ENCODE peak calls at places on chromosomes 3 and 15, in nine cellular contexts. Z is BJ, T is AG09309, D is hepatocyte, E is cardiac muscle cell, K is breast epithelium, P is body of pancreas, A is cardiac fibroblast, V is thoracic aorta. B is an unnamed sample.

GRCh38 chr15:98718426-98719168 is 70.3 kb downstream of the IGF1R start:
- DNase-seq in Z (no peak), V (no peak), P (no peak), A (no peak), D (no peak), E (no peak), T (no peak), K (no peak), B (no peak)

GRCh38 chr3:194251891-194252560 is 99.1 kb downstream of the CPN2 start:
- DNase-seq in V (no peak), P (no peak), A (no peak), T (no peak), Z (no peak), K (no peak), E (no peak), D (no peak), B (no peak)

GRCh38 chr3:10810376-10810775 is 5.7 kb upstream of the SLC6A11 start:
- DNase-seq in D (no peak), E (no peak), P (no peak), A (no peak), T (no peak), Z (no peak), V (no peak), K (no peak), B (no peak)

GRCh38 chr3:155948476-155948875 is 78.0 kb downstream of the GMPS start:
- DNase-seq in A (peak; percentile 14), Z (no peak), T (no peak), D (no peak), K (no peak), V (no peak), P (no peak), E (peak; percentile 26), B (no peak)

GRCh38 chr3:172516318-172517214 is 6.7 kb downstream of the TNFSF10 start:
- DNase-seq in P (peak; percentile 80), D (peak; percentile 34), A (peak; percentile 89), T (peak; percentile 66), Z (peak; percentile 46), K (peak; percentile 87), E (peak; percentile 83), V (no peak), B (peak; percentile 88)

GRCh38 chr3:168722091-168722490 is 626.4 kb upstream of the GOLIM4 start:
- DNase-seq in P (no peak), E (no peak), V (no peak), D (no peak), K (no peak), A (no peak), Z (no peak), T (no peak), B (peak; percentile 80)

GRCh38 chr3:106611841-106612240 is 743.0 kb upstream of the CBLB start:
- DNase-seq in D (no peak), T (no peak), A (peak; percentile 85), Z (no peak), P (no peak), E (peak; percentile 71), V (no peak), K (no peak), B (no peak)

GRCh38 chr3:136938334-136938733 is 19.4 kb upstream of the IL20RB start:
- DNase-seq in T (no peak), Z (no peak), P (no peak), V (no peak), K (no peak), D (no peak), A (peak; percentile 69), E (peak; percentile 67), B (no peak)

GRCh38 chr3:140053011-140053702 is 118.2 kb downstream of the CLSTN2 start:
- DNase-seq in K (no peak), T (no peak), D (peak; percentile 47), P (no peak), Z (no peak), A (no peak), E (no peak), V (no peak), B (no peak)

GRCh38 chr15:77538011-77538410 is 94.7 kb downstream of the LINGO1 start:
- DNase-seq in Z (no peak), D (no peak), P (no peak), E (no peak), T (no peak), V (no peak), A (no peak), K (no peak), B (no peak)

GRCh38 chr3:30397030-30397429 is 209.4 kb upstream of the TGFBR2 start:
- DNase-seq in K (no peak), P (no peak), Z (no peak), D (no peak), E (no peak), T (no peak), V (no peak), A (no peak), B (no peak)

GRCh38 chr3:123331006-123331405 is 117.9 kb downstream of the ADCY5 start:
- DNase-seq in D (no peak), P (peak; percentile 7), E (peak; percentile 25), V (no peak), T (no peak), K (no peak), Z (no peak), A (no peak), B (no peak)

DNA sequence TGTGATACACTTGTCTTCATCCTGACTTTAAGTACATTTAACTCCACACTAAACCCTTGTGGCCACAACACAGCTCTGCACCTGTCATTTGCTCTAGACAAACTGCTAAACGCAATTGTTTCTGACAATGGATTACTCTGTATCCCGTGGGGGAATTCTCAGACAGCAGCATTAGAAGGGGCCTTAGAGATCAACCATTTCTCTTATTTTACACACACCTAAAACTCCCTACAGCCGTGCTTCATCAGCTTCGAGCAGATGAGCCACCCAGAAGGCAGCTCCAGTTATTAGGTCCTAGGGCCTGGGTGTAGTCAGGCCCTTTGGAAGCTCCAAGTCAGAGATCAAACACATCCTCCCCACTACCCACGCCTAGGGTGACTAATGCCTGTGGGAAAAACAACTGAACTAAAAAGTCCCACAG is 1.3 kb upstream of the IL12A start:
- DNase-seq in T (no peak), D (no peak), Z (no peak), V (no peak), A (peak; percentile 23), K (no peak), P (no peak), E (peak; percentile 26), B (no peak)
- TF ChIP-seq CTCF in T (peak; percentile 39), D (no peak), Z (peak; percentile 12), V (no peak), A (peak; percentile 38), K (no peak), P (no peak), E (peak; percentile 12), B (peak; percentile 27)

GRCh38 chr3:160403796-160404510 is 4.5 kb downstream of the SMC4 start:
- DNase-seq in Z (no peak), E (peak; percentile 49), P (no peak), D (no peak), K (no peak), V (no peak), T (no peak), A (peak; percentile 48), B (no peak)

GRCh38 chr3:160401301-160402095 is 2.0 kb downstream of the SMC4 start:
- DNase-seq in Z (no peak), P (no peak), T (peak; percentile 51), E (peak; percentile 91), D (peak; percentile 56), K (no peak), V (no peak), A (peak; percentile 89), B (no peak)

GRCh38 chr3:160400631-160401150 is 1.2 kb downstream of the SMC4 start:
- DNase-seq in A (no peak), K (no peak), P (peak; percentile 57), T (no peak), D (peak; percentile 55), E (peak; percentile 35), Z (no peak), V (no peak), B (no peak)

GRCh38 chr3:160402249-160403027 is 3.0 kb downstream of the SMC4 start:
- DNase-seq in P (no peak), K (no peak), T (no peak), A (no peak), V (no peak), D (no peak), Z (no peak), E (peak; percentile 25), B (no peak)

GRCh38 chr3:160403028-160403545 is 3.6 kb downstream of the SMC4 start:
- DNase-seq in V (no peak), Z (no peak), D (no peak), E (peak; percentile 43), A (peak; percentile 27), P (no peak), K (no peak), T (no peak), B (no peak)
- H3K4me3 ChIP-seq in V (peak overlapping the region; percentile 86), Z (peak overlapping the region; percentile 57), D (peak overlapping the region; percentile 19), E (peak overlapping the region; percentile 74), A (peak overlapping the region; percentile 61), P (no peak overlapping the region), K (no peak overlapping the region), T (peak overlapping the region; percentile 62), B (peak overlapping the region; percentile 58)

GRCh38 chr15:100133981-100134711 is 207.6 kb downstream of the ADAMTS17 start:
- DNase-seq in V (no peak), T (no peak), P (no peak), A (no peak), E (no peak), K (no peak), Z (no peak), D (no peak), B (no peak)

GRCh38 chr15:100129677-100130076 is 212.1 kb downstream of the ADAMTS17 start:
- DNase-seq in P (no peak), E (no peak), V (no peak), D (no peak), K (no peak), T (no peak), A (no peak), Z (no peak), B (no peak)

GRCh38 chr15:100132309-100132708 is 209.5 kb downstream of the ADAMTS17 start:
- DNase-seq in Z (no peak), V (no peak), E (no peak), T (no peak), A (no peak), D (no peak), P (no peak), K (no peak), B (no peak)

GRCh38 chr15:100131321-100132224 is 210.2 kb downstream of the ADAMTS17 start:
- DNase-seq in K (no peak), P (peak; percentile 65), V (no peak), E (peak; percentile 75), T (no peak), Z (no peak), A (peak; percentile 64), D (peak; percentile 30), B (no peak)

DNA sequence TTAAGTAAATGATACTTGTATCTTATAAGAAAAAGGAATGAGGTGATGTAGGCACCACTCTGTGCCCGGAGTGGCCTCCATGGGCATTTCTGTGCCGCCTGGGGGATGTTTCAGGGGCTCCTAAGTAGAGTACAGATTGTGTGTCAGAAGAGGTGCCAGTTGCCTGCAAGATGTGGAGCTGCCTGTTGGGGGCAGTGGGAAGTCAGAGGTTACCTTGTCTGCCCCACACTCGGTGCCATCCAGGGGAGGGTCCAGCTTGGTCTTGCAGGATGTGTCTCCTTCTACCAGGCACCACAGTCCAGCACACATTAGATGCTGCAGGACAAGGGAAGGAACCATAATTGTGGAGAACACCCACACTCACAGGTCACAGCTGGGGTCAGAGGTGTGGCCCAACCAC is 208.8 kb downstream of the ADAMTS17 start:
- DNase-seq in D (no peak), Z (no peak), P (no peak), A (no peak), E (no peak), K (no peak), V (no peak), T (no peak), B (no peak)
- TF ChIP-seq CTCF in D (no peak), Z (no peak), P (no peak), A (no peak), E (no peak), K (no peak), V (no peak), T (no peak), B (no peak)

GRCh38 chr3:164370970-164371369 is 707.3 kb downstream of the SI start:
- DNase-seq in A (no peak), T (no peak), Z (no peak), P (no peak), K (no peak), E (no peak), D (no peak), V (no peak), B (no peak)
- H3K4me3 ChIP-seq in A (no peak overlapping the region), T (no peak overlapping the region), Z (no peak overlapping the region), P (no peak overlapping the region), K (no peak overlapping the region), E (no peak overlapping the region), D (no peak overlapping the region), V (no peak overlapping the region), B (no peak overlapping the region)

B was measured in astrocyte of the cerebellum.